ENCODE peak calls at places on chromosome 11, in ten cellular contexts. T is esophagus squamous epithelium, Q is testis, L is psoas muscle, I is PC-3, O is fibroblast of lung, N is mucosa of descending colon, Y is coronary artery, G is uterus, A is body of pancreas. U is an unnamed sample.

GRCh38 chr11:19866037-19866436 is 153.4 kb downstream of the NAV2 start:
- DNase-seq in T (no peak), Q (no peak), L (no peak), I (no peak), O (no peak), N (no peak), Y (no peak), G (no peak), A (no peak), U (no peak)

GRCh38 chr11:2092464-2092910 is 46.7 kb downstream of the IGF2 start:
- DNase-seq in T (no peak), Q (no peak), L (no peak), I (no peak), O (no peak), N (no peak), Y (peak), G (no peak), A (no peak), U (no peak)

GRCh38 chr11:11982975-11983374 is 25.5 kb downstream of the DKK3 start:
- DNase-seq in T (no peak), Q (no peak), L (no peak), I (peak), O (peak), N (no peak), Y (no peak), G (no peak), A (no peak), U (no peak)

GRCh38 chr11:9060700-9061111 is 30.7 kb downstream of the SCUBE2 start:
- DNase-seq in T (no peak), Q (no peak), L (no peak), I (peak), O (no peak), N (no peak), Y (no peak), G (no peak), A (no peak), U (no peak)

GRCh38 chr11:61776561-61777075 is 15.8 kb downstream of the TMEM258 start:
- DNase-seq in T (no peak), Q (peak), L (peak), I (peak), O (peak), N (peak), Y (no peak), G (no peak), A (peak), U (peak)

GRCh38 chr11:120527111-120527748 is 15.7 kb downstream of the GRIK4 start:
- DNase-seq in T (no peak), Q (no peak), L (peak), I (no peak), O (peak), N (no peak), Y (no peak), G (no peak), A (no peak), U (no peak)

GRCh38 chr11:30763951-30764350 is 177.8 kb upstream of the MPPED2 start:
- DNase-seq in T (no peak), Q (no peak), L (no peak), I (no peak), O (no peak), N (no peak), Y (no peak), G (no peak), A (no peak), U (no peak)

GRCh38 chr11:65130631-65131416 is 3.5 kb downstream of the SYVN1 start:
- DNase-seq in T (no peak), Q (no peak), L (no peak), I (no peak), O (no peak), N (no peak), Y (peak), G (no peak), A (no peak), U (no peak)

GRCh38 chr11:1219836-1220810 is 2.7 kb upstream of the MUC5B start:
- DNase-seq in T (no peak), Q (no peak), L (peak), I (peak), O (no peak), N (peak), Y (no peak), G (no peak), A (no peak), U (no peak)

DNA sequence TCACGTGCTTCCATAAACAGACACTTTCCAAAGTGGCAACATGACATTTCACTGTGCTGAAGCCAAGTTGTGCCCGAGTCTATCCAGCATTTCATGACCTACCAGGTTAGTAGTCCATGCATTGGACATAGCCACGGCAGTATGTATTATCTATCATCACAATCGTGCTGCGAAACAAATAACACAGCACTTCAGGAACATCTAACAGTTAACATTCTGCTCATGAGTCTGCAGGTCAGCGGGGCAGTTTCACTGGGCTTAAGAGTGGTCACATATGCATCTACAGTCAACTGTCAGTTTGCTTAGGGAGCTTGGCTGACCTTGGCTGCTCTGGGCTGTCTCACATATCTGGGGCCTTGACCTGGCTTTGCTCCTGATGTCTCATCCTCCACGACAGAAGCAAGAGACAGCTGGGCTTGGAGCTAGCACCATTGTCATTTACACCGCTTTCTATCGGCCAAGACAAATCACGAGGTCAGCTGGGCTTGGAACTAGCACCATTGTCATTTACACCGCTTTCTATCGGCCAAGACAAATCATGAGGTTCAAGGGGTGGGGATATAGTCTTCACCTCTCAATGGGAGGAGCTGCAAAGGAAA is 35.2 kb upstream of the LMO2 start:
- DNase-seq in T (no peak), Q (no peak), L (no peak), I (no peak), O (no peak), N (no peak), Y (no peak), G (no peak), A (no peak), U (no peak)
- TF ChIP-seq CTCF in T (no peak), Q (no peak), L (no peak), I (no peak), O (no peak), N (no peak), Y (no peak), G (no peak), A (no peak), U (no peak)

GRCh38 chr11:131038597-131038996 is 122.3 kb upstream of the SNX19 start:
- DNase-seq in T (no peak), Q (no peak), L (no peak), I (peak), O (no peak), N (no peak), Y (no peak), G (no peak), A (no peak), U (peak)
- TF ChIP-seq CTCF in T (peak), Q (peak), L (no peak), I (peak), O (no peak), N (no peak), Y (no peak), G (no peak), A (no peak), U (peak)

GRCh38 chr11:113436672-113437252 is 38.4 kb downstream of the DRD2 start:
- DNase-seq in T (no peak), Q (no peak), L (no peak), I (no peak), O (no peak), N (no peak), Y (no peak), G (no peak), A (no peak), U (no peak)
- TF ChIP-seq CTCF in T (no peak), Q (no peak), L (no peak), I (no peak), O (no peak), N (no peak), Y (no peak), G (no peak), A (no peak), U (no peak)

GRCh38 chr11:104979839-104980238 is 11.5 kb upstream of the CASP4 start:
- DNase-seq in T (no peak), Q (no peak), L (no peak), I (no peak), O (no peak), N (no peak), Y (no peak), G (no peak), A (no peak), U (no peak)
- TF ChIP-seq CTCF in T (no peak), Q (no peak), L (no peak), I (no peak), O (no peak), N (no peak), Y (no peak), G (no peak), A (no peak), U (no peak)

GRCh38 chr11:95138448-95138847 is 48.8 kb downstream of the ENDOD1 start:
- DNase-seq in T (no peak), Q (no peak), L (no peak), I (peak), O (peak), N (no peak), Y (no peak), G (no peak), A (no peak), U (no peak)
- TF ChIP-seq CTCF in T (no peak), Q (peak), L (peak), I (no peak), O (no peak), N (no peak), Y (no peak), G (peak), A (no peak), U (peak)